ENCODE peak calls at places on chromosome X, in five cellular contexts. Q is AG04450; Y is fibroblast of lung; C is tibial artery; P is CD4-positive, CD25-positive, alpha-beta regulatory T cell. J is an unnamed sample.

GRCh38 chrX:153924149-153924861 is 1.8 kb downstream of the ARHGAP4 start:
- DNase-seq in Q (no peak), Y (peak; percentile 53), C (peak; percentile 74), P (peak; percentile 53), J (no peak)

GRCh38 chrX:115449742-115450141 is 111.2 kb upstream of the PLS3 start:
- DNase-seq in Q (no peak), Y (peak; percentile 66), C (peak; percentile 69), P (no peak), J (no peak)

GRCh38 chrX:30713061-30713525 is 59.9 kb downstream of the GK start:
- DNase-seq in Q (peak; percentile 10), Y (peak; percentile 81), C (peak; percentile 59), P (peak; percentile 76), J (peak; percentile 21)

GRCh38 chrX:83759872-83760271 is 101.1 kb upstream of the CYLC1 start:
- DNase-seq in Q (no peak), Y (peak; percentile 3), C (no peak), P (peak; percentile 13), J (peak; percentile 3)

GRCh38 chrX:104255465-104255864 is 732 bp upstream of the ESX1 start:
- DNase-seq in Q (no peak), Y (no peak), C (no peak), P (no peak), J (no peak)

GRCh38 chrX:41824551-41824950 is 98.8 kb downstream of the CASK start:
- DNase-seq in Q (no peak), Y (peak; percentile 35), C (no peak), P (no peak), J (no peak)

GRCh38 chrX:139126493-139126892 is 404.0 kb upstream of the F9 start:
- DNase-seq in Q (no peak), Y (no peak), C (no peak), P (peak; percentile 26), J (peak; percentile 12)

GRCh38 chrX:139203681-139204575 is 326.6 kb upstream of the F9 start:
- DNase-seq in Q (no peak), Y (no peak), C (no peak), P (no peak), J (no peak)

GRCh38 chrX:40479777-40480318 is 100.9 kb upstream of the ATP6AP2 start:
- DNase-seq in Q (no peak), Y (no peak), C (no peak), P (no peak), J (no peak)

DNA sequence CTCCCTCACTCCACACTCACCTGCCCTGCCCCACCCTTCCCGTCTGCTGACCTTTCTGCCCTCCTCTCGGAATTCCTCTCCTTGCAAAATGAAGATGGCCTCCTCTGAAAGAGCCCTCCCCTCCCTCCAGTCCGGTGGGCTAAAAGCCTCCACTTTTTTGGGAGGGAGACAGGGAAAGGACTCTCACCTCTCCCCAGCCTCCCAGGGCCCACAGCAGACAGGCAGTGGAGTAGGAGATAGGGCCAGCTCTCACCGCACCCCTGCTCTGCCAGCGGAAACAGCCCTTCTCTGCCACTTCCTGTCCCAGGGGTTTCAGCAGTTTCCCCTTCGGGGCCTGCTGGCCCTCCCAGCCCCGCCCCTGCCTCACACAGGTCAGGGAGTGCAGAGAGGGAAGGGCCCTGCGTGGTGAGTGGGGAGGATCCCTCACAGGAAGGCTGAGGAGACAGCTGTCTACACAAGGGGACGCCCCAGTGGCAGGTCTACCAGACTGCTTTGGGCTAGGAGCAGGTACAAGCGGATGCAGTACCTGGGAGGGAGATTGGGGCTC is 18.2 kb downstream of the ELF4 start:
- DNase-seq in Q (no peak), Y (no peak), C (no peak), P (peak; percentile 96), J (peak; percentile 94)
- H3K4me3 ChIP-seq in Q (no peak overlapping the region), Y (no peak overlapping the region), C (no peak overlapping the region), P (peak overlapping the region; percentile 68), J (peak overlapping the region; percentile 66)

DNA sequence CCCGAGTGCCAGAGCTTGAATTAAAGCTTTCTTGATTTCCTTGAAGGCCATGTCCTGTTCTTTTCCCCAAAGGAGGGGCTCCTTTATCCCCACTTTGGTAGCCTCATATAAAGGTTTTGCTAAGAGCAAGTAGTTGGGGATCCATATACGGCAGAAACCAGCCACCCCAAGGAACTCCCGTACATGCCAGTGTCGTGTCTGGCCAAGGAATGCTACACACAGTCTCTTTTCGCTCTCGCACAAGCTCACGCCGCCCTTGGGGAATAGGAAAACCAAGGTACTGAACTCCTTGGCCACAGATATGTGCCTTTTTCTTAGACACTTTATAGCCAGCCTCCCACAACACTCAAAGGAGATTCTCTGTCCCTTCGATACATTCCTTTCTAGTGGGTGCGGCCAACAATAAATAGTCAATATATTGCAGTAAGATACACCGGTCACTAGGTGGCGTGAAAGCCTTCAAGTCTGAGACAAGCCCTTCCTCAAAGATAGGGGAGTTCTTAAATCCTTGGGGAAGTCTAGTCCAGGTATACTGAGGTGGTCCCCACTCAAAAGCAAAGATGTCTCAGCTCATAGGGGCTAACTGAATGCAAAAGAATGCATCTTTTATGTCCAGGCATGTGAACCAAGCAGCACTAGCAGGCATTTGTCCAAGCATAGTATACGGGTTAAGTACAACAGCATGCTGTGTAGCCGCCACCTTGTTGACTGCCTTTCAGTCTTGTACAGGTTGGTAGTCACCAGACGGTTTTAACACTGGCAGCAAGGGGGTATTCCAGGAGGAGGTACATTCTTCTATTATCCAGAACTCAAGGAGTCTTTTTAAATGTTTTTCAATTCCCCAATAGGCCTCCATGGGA is 57.8 kb upstream of the XAGE1B start:
- DNase-seq in Q (peak; percentile 1), Y (peak; percentile 61), C (no peak), P (peak; percentile 65), J (peak; percentile 15)
- H3K4me3 ChIP-seq in Q (no peak overlapping the region), Y (no peak overlapping the region), C (no peak overlapping the region), P (no peak overlapping the region), J (no peak overlapping the region)

GRCh38 chrX:101385795-101386541 is at the start of gene BTK:
- DNase-seq in Q (no peak), Y (no peak), C (no peak), P (no peak), J (no peak)
- H3K4me3 ChIP-seq in Q (no peak within 1 kb of the TSS), Y (no peak within 1 kb of the TSS), C (no peak within 1 kb of the TSS), P (no peak within 1 kb of the TSS), J (no peak within 1 kb of the TSS)

DNA sequence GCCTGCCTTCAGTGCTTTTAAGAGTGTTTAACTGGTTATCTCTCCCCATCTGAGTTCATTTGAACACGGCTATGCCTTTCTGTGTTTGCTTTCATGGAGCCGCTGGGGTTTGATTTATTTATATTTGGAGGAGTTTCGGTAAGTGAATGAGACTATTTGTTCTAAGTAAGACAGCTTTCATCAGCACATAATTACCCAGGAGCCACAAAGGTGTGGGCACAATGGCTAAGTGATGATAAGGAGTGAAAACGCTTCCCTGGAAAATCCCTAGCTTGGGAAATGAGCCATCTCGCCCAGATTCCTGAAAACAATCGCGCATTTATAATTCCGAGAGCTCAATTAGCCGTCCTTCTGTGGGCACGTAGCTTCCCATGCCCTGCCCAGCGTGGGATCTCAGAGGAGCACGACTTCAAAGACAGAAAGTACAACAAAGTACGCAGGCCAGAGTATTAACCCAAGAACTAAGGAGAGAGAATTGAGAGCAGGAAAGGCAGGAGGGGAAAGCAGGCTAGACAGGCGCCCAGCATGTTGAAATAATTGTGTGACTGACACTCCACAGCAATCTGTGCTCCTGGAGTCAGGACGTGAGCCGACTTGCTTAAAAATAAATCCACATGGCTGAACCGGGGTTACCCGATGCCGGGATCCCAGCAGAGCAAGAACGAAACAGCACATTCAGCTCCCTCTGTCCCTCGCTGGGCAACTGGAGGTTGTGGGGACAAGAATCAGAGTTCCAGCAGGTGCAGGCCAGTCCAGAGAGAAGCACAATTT is 99.0 kb downstream of the DHRSX start:
- DNase-seq in Q (no peak), Y (peak; percentile 26), C (no peak), P (no peak), J (no peak)
- H3K4me3 ChIP-seq in Q (no peak overlapping the region), Y (no peak overlapping the region), C (no peak overlapping the region), P (no peak overlapping the region), J (no peak overlapping the region)

GRCh38 chrX:28589048-28589447 is 1.8 kb downstream of the IL1RAPL1 start:
- DNase-seq in Q (no peak), Y (no peak), C (no peak), P (no peak), J (no peak)

GRCh38 chrX:28585767-28586166 is 1.5 kb upstream of the IL1RAPL1 start:
- DNase-seq in Q (no peak), Y (no peak), C (no peak), P (no peak), J (no peak)

GRCh38 chrX:28586891-28587635 is at the start of gene IL1RAPL1:
- DNase-seq in Q (peak; percentile 41), Y (peak; percentile 83), C (no peak), P (no peak), J (no peak)

GRCh38 chrX:28584025-28584424 is 3.2 kb upstream of the IL1RAPL1 start:
- DNase-seq in Q (no peak), Y (no peak), C (no peak), P (no peak), J (no peak)

GRCh38 chrX:28586291-28586690 is 955 bp upstream of the IL1RAPL1 start:
- DNase-seq in Q (peak; percentile 13), Y (peak; percentile 61), C (no peak), P (no peak), J (no peak)
- H3K4me3 ChIP-seq in Q (peak overlapping the region; percentile 71), Y (peak overlapping the region; percentile 57), C (peak overlapping the region; percentile 31), P (no peak overlapping the region), J (no peak overlapping the region)

GRCh38 chrX:37817176-37817575 is 30.2 kb downstream of the DYNLT3 start:
- DNase-seq in Q (no peak), Y (no peak), C (no peak), P (no peak), J (no peak)
- H3K4me3 ChIP-seq in Q (no peak overlapping the region), Y (no peak overlapping the region), C (no peak overlapping the region), P (no peak overlapping the region), J (no peak overlapping the region)